ENCODE peak calls at places on chromosomes 11 and 22, in seven cellular contexts. One of them, this sample, is unnamed.

GRCh38 chr11:45528435-45528834 is 137.0 kb downstream of the CHST1 start:
- DNase-seq in testis: no peak
- DNase-seq in cardiac muscle cell: no peak
- DNase-seq in AG09309: no peak
- DNase-seq in ovary: no peak
- DNase-seq in AG04450: no peak
- DNase-seq in pancreas: no peak
- DNase-seq in this sample: no peak

GRCh38 chr11:27444801-27445215 is 27.8 kb downstream of the LGR4 start:
- DNase-seq in pancreas: no peak
- DNase-seq in ovary: no peak
- DNase-seq in AG09309: no peak
- DNase-seq in AG04450: no peak
- DNase-seq in cardiac muscle cell: no peak
- DNase-seq in testis: no peak
- DNase-seq in this sample: no peak

GRCh38 chr22:43378011-43378704 is 33.7 kb upstream of the MPPED1 start:
- DNase-seq in pancreas: peak
- DNase-seq in testis: peak
- DNase-seq in AG09309: no peak
- DNase-seq in ovary: peak
- DNase-seq in AG04450: no peak
- DNase-seq in cardiac muscle cell: peak
- DNase-seq in this sample: no peak

GRCh38 chr11:80317612-80318011 is 876.8 kb upstream of the TENM4 start:
- DNase-seq in AG04450: no peak
- DNase-seq in pancreas: no peak
- DNase-seq in AG09309: no peak
- DNase-seq in testis: no peak
- DNase-seq in ovary: no peak
- DNase-seq in cardiac muscle cell: no peak
- DNase-seq in this sample: no peak

GRCh38 chr22:29270475-29271271 is 2.6 kb downstream of the EWSR1 start:
- DNase-seq in pancreas: no peak
- DNase-seq in ovary: no peak
- DNase-seq in AG04450: no peak
- DNase-seq in AG09309: peak
- DNase-seq in cardiac muscle cell: no peak
- DNase-seq in testis: no peak
- DNase-seq in this sample: no peak

GRCh38 chr22:20996598-20997535 is 5.1 kb downstream of the THAP7 start:
- DNase-seq in AG09309: no peak
- DNase-seq in pancreas: peak
- DNase-seq in ovary: no peak
- DNase-seq in cardiac muscle cell: no peak
- DNase-seq in AG04450: no peak
- DNase-seq in testis: no peak
- DNase-seq in this sample: no peak

GRCh38 chr22:23675502-23676415 is 15.1 kb upstream of the RGL4 start:
- DNase-seq in cardiac muscle cell: no peak
- DNase-seq in testis: peak
- DNase-seq in AG04450: no peak
- DNase-seq in pancreas: peak
- DNase-seq in AG09309: no peak
- DNase-seq in ovary: no peak
- DNase-seq in this sample: no peak

GRCh38 chr22:48071828-48072227 is 1309.4 kb downstream of the TBC1D22A start:
- DNase-seq in AG09309: no peak
- DNase-seq in cardiac muscle cell: no peak
- DNase-seq in ovary: no peak
- DNase-seq in testis: no peak
- DNase-seq in AG04450: no peak
- DNase-seq in pancreas: no peak
- DNase-seq in this sample: no peak

GRCh38 chr11:73206751-73207280 is 11.3 kb upstream of the P2RY2 start:
- DNase-seq in cardiac muscle cell: no peak
- DNase-seq in AG04450: no peak
- DNase-seq in AG09309: no peak
- DNase-seq in testis: no peak
- DNase-seq in ovary: no peak
- DNase-seq in pancreas: no peak
- DNase-seq in this sample: no peak

GRCh38 chr11:82733444-82734119 is at the start of gene FAM181B:
- DNase-seq in AG04450: no peak
- DNase-seq in pancreas: peak
- DNase-seq in testis: peak
- DNase-seq in cardiac muscle cell: peak
- DNase-seq in AG09309: no peak
- DNase-seq in ovary: peak
- DNase-seq in this sample: peak

GRCh38 chr22:21651521-21652009 is 9.5 kb downstream of the SDF2L1 start:
- DNase-seq in cardiac muscle cell: no peak
- DNase-seq in ovary: no peak
- DNase-seq in AG09309: no peak
- DNase-seq in AG04450: no peak
- DNase-seq in testis: no peak
- DNase-seq in pancreas: no peak
- DNase-seq in this sample: no peak

GRCh38 chr11:69486773-69487266 is 5.4 kb downstream of the LINC01488 start:
- DNase-seq in AG09309: no peak
- DNase-seq in testis: peak
- DNase-seq in AG04450: no peak
- DNase-seq in cardiac muscle cell: no peak
- DNase-seq in ovary: no peak
- DNase-seq in pancreas: peak
- DNase-seq in this sample: no peak

GRCh38 chr11:119446871-119447663 is 24.1 kb upstream of the THY1 start:
- DNase-seq in ovary: no peak
- DNase-seq in testis: no peak
- DNase-seq in cardiac muscle cell: no peak
- DNase-seq in AG09309: no peak
- DNase-seq in pancreas: no peak
- DNase-seq in AG04450: no peak
- DNase-seq in this sample: no peak

GRCh38 chr22:45273452-45274075 is 11.2 kb upstream of the UPK3A start:
- DNase-seq in AG09309: no peak
- DNase-seq in ovary: no peak
- DNase-seq in testis: no peak
- DNase-seq in cardiac muscle cell: no peak
- DNase-seq in AG04450: no peak
- DNase-seq in pancreas: no peak
- DNase-seq in this sample: no peak

GRCh38 chr11:66268953-66269906 is 791 bp downstream of the RAB1B start:
- DNase-seq in cardiac muscle cell: peak
- DNase-seq in AG09309: no peak
- DNase-seq in testis: no peak
- DNase-seq in ovary: no peak
- DNase-seq in pancreas: peak
- DNase-seq in AG04450: no peak
- DNase-seq in this sample: no peak

GRCh38 chr11:118152552-118153471 is at the start of gene SCN4B:
- DNase-seq in AG09309: no peak
- DNase-seq in ovary: peak
- DNase-seq in testis: peak
- DNase-seq in AG04450: peak
- DNase-seq in cardiac muscle cell: peak
- DNase-seq in pancreas: peak
- DNase-seq in this sample: peak

GRCh38 chr22:50277761-50278160 is 7.6 kb upstream of the MAPK11 start:
- DNase-seq in pancreas: no peak
- DNase-seq in ovary: no peak
- DNase-seq in cardiac muscle cell: no peak
- DNase-seq in AG09309: no peak
- DNase-seq in testis: no peak
- DNase-seq in AG04450: no peak
- DNase-seq in this sample: no peak

GRCh38 chr22:50274311-50274710 is 4.1 kb upstream of the MAPK11 start:
- DNase-seq in ovary: peak
- DNase-seq in AG04450: no peak
- DNase-seq in pancreas: no peak
- DNase-seq in cardiac muscle cell: peak
- DNase-seq in testis: peak
- DNase-seq in AG09309: no peak
- DNase-seq in this sample: peak

GRCh38 chr22:50275181-50276055 is 5.2 kb upstream of the MAPK11 start:
- DNase-seq in AG04450: no peak
- DNase-seq in testis: no peak
- DNase-seq in AG09309: no peak
- DNase-seq in ovary: no peak
- DNase-seq in pancreas: no peak
- DNase-seq in cardiac muscle cell: no peak
- DNase-seq in this sample: no peak

GRCh38 chr22:50278461-50278860 is 8.3 kb upstream of the MAPK11 start:
- DNase-seq in AG04450: no peak
- DNase-seq in pancreas: no peak
- DNase-seq in cardiac muscle cell: no peak
- DNase-seq in ovary: no peak
- DNase-seq in testis: no peak
- DNase-seq in AG09309: no peak
- DNase-seq in this sample: no peak

DNA sequence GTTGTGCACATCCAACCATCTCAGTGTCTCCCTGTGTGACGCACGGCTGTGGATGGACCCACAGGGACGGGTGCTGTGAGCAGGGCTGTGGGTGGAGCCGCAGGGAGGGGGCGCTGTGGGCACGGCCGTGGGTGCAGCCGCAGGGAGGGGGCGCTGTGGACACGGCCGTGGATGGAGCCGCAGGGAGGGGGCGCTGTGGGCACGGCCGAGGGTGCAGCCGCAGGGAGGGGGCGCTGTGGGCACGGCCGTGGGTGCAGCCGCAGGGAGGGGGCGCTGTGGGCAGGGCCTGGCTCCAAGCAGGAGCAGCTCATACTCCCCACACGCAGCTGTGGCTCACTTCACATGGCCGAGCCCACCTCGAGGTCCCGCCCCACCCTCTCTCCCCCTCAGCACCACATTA is 6.0 kb upstream of the MAPK11 start:
- DNase-seq in pancreas: peak
- DNase-seq in AG09309: no peak
- DNase-seq in cardiac muscle cell: peak
- DNase-seq in AG04450: no peak
- DNase-seq in ovary: no peak
- DNase-seq in testis: no peak
- DNase-seq in this sample: peak
- TF ChIP-seq CTCF in pancreas: no peak
- TF ChIP-seq CTCF in AG09309: peak
- TF ChIP-seq CTCF in cardiac muscle cell: peak
- TF ChIP-seq CTCF in AG04450: peak
- TF ChIP-seq CTCF in ovary: no peak
- TF ChIP-seq CTCF in testis: no peak
- TF ChIP-seq CTCF in this sample: peak

DNA sequence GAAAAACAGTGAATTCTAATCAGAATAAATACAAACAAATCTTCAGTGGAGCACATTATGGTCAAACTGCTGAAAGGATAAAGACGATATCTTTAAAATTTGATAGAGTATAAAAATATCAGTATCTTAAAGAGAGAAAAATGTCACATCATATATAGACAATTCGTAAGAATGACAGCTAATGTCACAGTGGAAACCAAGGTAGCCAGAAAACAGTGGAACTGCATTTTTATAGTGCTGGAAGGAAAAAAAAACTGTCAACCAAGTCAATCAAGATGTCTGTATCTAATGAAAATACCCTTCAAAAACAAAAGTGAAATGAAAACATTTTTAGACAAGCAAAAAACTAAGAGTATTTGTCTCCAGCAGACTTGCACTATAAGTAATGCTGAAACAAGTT is 73.4 kb upstream of the HMGXB4 start:
- DNase-seq in AG09309: no peak
- DNase-seq in AG04450: no peak
- DNase-seq in ovary: no peak
- DNase-seq in pancreas: no peak
- DNase-seq in testis: no peak
- DNase-seq in cardiac muscle cell: no peak
- DNase-seq in this sample: no peak
- TF ChIP-seq CTCF in AG09309: no peak
- TF ChIP-seq CTCF in AG04450: no peak
- TF ChIP-seq CTCF in ovary: no peak
- TF ChIP-seq CTCF in pancreas: no peak
- TF ChIP-seq CTCF in testis: no peak
- TF ChIP-seq CTCF in cardiac muscle cell: no peak
- TF ChIP-seq CTCF in this sample: no peak

GRCh38 chr11:43712676-43713075 is 32.1 kb downstream of the HSD17B12 start:
- DNase-seq in testis: no peak
- DNase-seq in cardiac muscle cell: no peak
- DNase-seq in pancreas: no peak
- DNase-seq in AG09309: no peak
- DNase-seq in AG04450: peak
- DNase-seq in ovary: no peak
- DNase-seq in this sample: no peak

GRCh38 chr11:43706631-43707030 is 26.1 kb downstream of the HSD17B12 start:
- DNase-seq in cardiac muscle cell: no peak
- DNase-seq in ovary: no peak
- DNase-seq in AG09309: no peak
- DNase-seq in AG04450: no peak
- DNase-seq in testis: no peak
- DNase-seq in pancreas: no peak
- DNase-seq in this sample: no peak

GRCh38 chr11:43709689-43710088 is 29.2 kb downstream of the HSD17B12 start:
- DNase-seq in cardiac muscle cell: no peak
- DNase-seq in pancreas: no peak
- DNase-seq in AG04450: no peak
- DNase-seq in testis: no peak
- DNase-seq in AG09309: no peak
- DNase-seq in ovary: no peak
- DNase-seq in this sample: no peak

DNA sequence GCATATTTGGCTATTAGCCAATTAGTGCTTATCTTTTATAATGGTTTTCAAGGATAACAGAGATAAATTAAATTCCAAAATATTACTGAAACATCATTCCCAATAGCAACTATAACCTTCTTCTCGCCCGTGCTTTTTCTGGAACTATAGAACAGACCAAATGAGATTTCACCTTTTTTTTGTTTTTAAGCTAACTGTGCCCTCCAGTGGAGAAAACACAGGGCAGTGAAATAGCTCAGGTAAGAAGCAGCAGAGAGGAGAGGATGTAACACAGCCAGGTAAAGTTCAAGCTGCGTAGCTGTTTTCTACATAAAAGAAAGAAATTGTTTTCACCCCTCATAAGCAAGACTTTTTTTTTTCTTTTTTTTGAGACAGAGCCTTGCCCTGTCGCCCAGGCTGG is 28.2 kb downstream of the HSD17B12 start:
- DNase-seq in cardiac muscle cell: no peak
- DNase-seq in testis: no peak
- DNase-seq in pancreas: no peak
- DNase-seq in AG09309: no peak
- DNase-seq in AG04450: no peak
- DNase-seq in ovary: no peak
- DNase-seq in this sample: no peak
- TF ChIP-seq CTCF in cardiac muscle cell: peak
- TF ChIP-seq CTCF in testis: no peak
- TF ChIP-seq CTCF in pancreas: no peak
- TF ChIP-seq CTCF in AG09309: no peak
- TF ChIP-seq CTCF in AG04450: peak
- TF ChIP-seq CTCF in ovary: no peak
- TF ChIP-seq CTCF in this sample: no peak

DNA sequence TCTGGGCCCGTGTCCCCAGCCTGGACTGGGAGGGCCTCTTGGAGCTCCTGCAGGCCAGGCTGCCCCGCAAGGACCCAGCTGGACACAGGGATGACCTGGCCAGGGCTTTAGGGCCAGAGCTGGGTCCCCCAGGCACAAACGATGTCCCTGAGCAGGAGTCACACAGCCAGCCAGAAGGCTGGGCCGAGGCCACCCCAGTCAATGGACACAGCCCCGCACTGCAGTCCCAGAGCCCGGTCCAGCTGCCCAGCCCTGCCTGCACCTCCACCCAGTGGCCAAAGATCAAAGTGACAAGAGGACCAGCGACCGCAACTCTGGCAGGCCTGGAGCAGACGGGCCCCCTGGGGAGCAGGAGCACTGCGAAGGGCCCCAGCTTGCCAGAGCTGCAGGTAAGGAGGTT is 38.2 kb downstream of the TRIOBP start:
- DNase-seq in testis: peak
- DNase-seq in cardiac muscle cell: peak
- DNase-seq in pancreas: peak
- DNase-seq in AG04450: no peak
- DNase-seq in ovary: no peak
- DNase-seq in AG09309: no peak
- DNase-seq in this sample: no peak
- TF ChIP-seq CTCF in testis: peak
- TF ChIP-seq CTCF in cardiac muscle cell: peak
- TF ChIP-seq CTCF in pancreas: no peak
- TF ChIP-seq CTCF in AG04450: peak
- TF ChIP-seq CTCF in ovary: no peak
- TF ChIP-seq CTCF in AG09309: peak
- TF ChIP-seq CTCF in this sample: no peak